ENCODE peak calls at places on chromosomes 16 and 17, in four cellular contexts. N is HCT116, F is HepG2, H is K562. V is an unnamed sample.

GRCh38 chr17:72192409-72193192 is 71.8 kb downstream of the SOX9 start:
- DNase-seq in N (no peak), F (no peak), H (no peak), V (no peak)

GRCh38 chr16:48329138-48329537 is 56.1 kb downstream of the SIAH1 start:
- DNase-seq in N (no peak), F (no peak), H (no peak), V (no peak)

GRCh38 chr17:12554251-12554650 is 111.4 kb upstream of the MYOCD start:
- DNase-seq in N (no peak), F (no peak), H (no peak), V (no peak)

GRCh38 chr17:2837147-2837561 is 40.9 kb downstream of the RAP1GAP2 start:
- DNase-seq in N (no peak), F (no peak), H (no peak), V (no peak)

GRCh38 chr17:9108166-9108565 is 86.9 kb downstream of the NTN1 start:
- DNase-seq in N (no peak), F (no peak), H (no peak), V (no peak)

GRCh38 chr16:46673320-46674013 is 15.5 kb downstream of the VPS35 start:
- DNase-seq in N (peak; percentile 51), F (peak; percentile 79), H (peak; percentile 77), V (no peak)

GRCh38 chr17:17570798-17571716 is 20.5 kb downstream of the PEMT start:
- DNase-seq in N (no peak), F (peak; percentile 81), H (no peak), V (no peak)

GRCh38 chr17:1038459-1039118 is 41.7 kb downstream of the TIMM22 start:
- DNase-seq in N (no peak), F (no peak), H (no peak), V (no peak)

GRCh38 chr17:2197271-2197670 is 106.3 kb downstream of the SMG6 start:
- DNase-seq in N (no peak), F (no peak), H (no peak), V (no peak)

GRCh38 chr16:54273566-54273965 is 13.0 kb downstream of the IRX3 start:
- DNase-seq in N (no peak), F (no peak), H (no peak), V (no peak)

GRCh38 chr17:15185625-15185991 is 79.5 kb downstream of the PMP22 start:
- DNase-seq in N (no peak), F (no peak), H (no peak), V (no peak)

GRCh38 chr17:2398655-2399571 is 1.9 kb downstream of the MNT start:
- DNase-seq in N (no peak), F (peak; percentile 86), H (peak; percentile 71), V (no peak)

GRCh38 chr16:53080345-53081031 is 25.7 kb downstream of the CHD9 start:
- DNase-seq in N (no peak), F (no peak), H (no peak), V (no peak)

GRCh38 chr17:44556114-44556853 is 1.0 kb upstream of the FZD2 start:
- DNase-seq in N (peak; percentile 19), F (peak; percentile 15), H (peak; percentile 69), V (no peak)

GRCh38 chr16:56662357-56663354 is 4.9 kb downstream of the MT1F start:
- DNase-seq in N (no peak), F (no peak), H (no peak), V (no peak)

GRCh38 chr17:73814070-73814469 is 169.8 kb upstream of the SDK2 start:
- DNase-seq in N (no peak), F (no peak), H (no peak), V (no peak)

DNA sequence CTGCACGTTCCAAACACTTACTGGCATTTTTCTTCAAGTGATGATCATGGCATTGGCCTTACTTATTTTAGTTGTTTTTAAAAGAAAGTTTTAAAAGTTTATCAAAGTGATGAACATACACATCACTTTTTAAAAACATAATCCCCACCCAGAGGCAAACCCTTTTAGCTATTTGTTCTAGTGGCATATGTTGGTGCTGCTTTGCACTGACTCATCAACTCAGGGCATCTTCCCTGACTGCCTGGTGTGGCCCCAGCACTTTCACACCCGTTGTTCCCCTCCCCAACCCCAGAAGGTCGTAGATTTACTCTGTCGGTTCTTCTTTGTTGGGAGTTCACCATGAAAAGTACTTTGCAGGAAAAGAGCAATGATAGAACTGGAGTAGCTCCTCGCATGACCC is 161.3 kb downstream of the RPTOR start:
- DNase-seq in N (no peak), F (no peak), H (no peak), V (no peak)
- TF ChIP-seq TCF7L2 in N (no peak), F (no peak), H (no peak), V (no peak)

DNA sequence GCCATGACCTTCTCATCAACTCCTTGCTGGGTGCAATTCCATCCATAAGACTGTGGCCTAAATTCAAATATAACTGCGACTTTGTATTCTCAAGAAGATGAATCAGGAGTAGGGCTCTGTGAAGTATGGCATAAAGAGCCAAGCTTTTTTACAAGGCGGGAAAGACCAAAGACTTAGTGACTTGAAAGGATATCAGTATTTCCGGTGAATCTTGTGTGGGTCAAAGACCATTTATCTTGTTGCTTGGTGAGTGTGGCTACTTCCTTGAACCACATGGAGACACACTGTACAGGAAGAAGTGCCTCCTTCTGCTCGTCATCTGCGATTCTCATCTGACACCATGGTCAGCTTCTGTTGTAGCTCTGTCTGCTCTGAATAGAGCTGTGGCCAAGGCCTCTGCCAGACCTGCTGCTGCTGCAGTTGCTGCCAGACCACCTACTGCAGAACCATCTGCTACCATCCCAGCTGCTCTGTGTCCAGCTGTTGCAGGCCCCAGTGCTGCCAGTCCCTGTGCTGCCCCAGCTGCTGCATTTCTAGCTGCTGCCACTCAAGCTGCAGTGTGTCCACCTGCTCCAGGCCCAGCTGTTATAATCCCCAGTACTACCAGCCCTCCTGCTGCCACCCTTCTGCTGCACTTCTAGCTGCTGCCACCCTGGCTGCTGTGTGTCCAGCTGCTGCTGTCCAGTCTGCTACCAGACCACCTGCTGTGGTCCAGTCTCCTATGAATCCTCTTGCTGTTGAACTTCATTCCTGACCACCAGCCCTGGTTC is 6.1 kb upstream of the KRTAP2-4 start:
- DNase-seq in N (no peak), F (no peak), H (no peak), V (no peak)
- TF ChIP-seq REST in N (no peak), F (no peak), H (no peak), V (no peak)

GRCh38 chr17:77215281-77215680 is 74.5 kb downstream of the SEC14L1 start:
- DNase-seq in N (no peak), F (no peak), H (no peak), V (no peak)

GRCh38 chr17:77214743-77215142 is 74.0 kb downstream of the SEC14L1 start:
- DNase-seq in N (peak; percentile 56), F (peak; percentile 65), H (peak; percentile 35), V (no peak)

GRCh38 chr17:77217136-77217535 is 76.4 kb downstream of the SEC14L1 start:
- DNase-seq in N (no peak), F (no peak), H (no peak), V (no peak)

GRCh38 chr17:77217566-77217965 is 76.8 kb downstream of the SEC14L1 start:
- DNase-seq in N (no peak), F (no peak), H (no peak), V (no peak)

DNA sequence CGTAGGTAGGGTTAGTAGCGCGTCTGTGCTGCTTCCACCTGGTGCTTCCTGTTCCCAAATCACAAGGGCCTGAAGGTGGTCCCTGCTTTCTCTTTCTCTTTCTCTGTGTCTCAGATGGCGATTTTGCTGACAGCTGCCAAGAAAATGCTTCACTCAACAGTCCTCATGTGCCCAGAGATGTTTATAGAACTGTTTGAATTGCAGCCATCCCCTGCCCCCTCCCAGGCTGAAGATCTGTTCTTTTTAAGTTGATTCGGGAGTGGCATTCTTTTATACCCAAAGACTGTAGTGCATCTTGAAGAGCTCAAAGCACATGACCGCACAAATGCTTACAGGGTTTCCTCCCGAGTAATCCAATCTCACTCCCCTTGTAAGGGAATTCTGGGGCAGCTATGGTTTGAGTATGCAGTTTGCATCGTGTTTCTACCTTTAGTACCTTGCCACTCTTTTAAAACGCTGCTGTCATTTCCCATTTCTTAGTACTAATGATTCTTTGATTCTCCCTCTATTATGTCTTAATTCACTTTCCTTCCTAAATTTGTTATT is 75.7 kb downstream of the SEC14L1 start:
- DNase-seq in N (no peak), F (no peak), H (no peak), V (no peak)
- H3K27ac ChIP-seq in N (no peak overlapping the region), F (no peak overlapping the region), H (no peak overlapping the region), V (no peak overlapping the region)

GRCh38 chr17:40056379-40057005 is 2.3 kb upstream of the MED24 start:
- DNase-seq in N (no peak), F (no peak), H (no peak), V (no peak)

GRCh38 chr17:40059729-40060475 is 2.9 kb upstream of the THRA start:
- DNase-seq in N (no peak), F (no peak), H (no peak), V (no peak)

GRCh38 chr17:40058865-40059264 is 3.9 kb upstream of the THRA start:
- DNase-seq in N (no peak), F (no peak), H (no peak), V (no peak)

GRCh38 chr17:40060887-40061480 is 1.8 kb upstream of the THRA start:
- DNase-seq in N (no peak), F (no peak), H (no peak), V (no peak)

GRCh38 chr17:40058151-40058784 is 4.1 kb upstream of the MED24 start:
- DNase-seq in N (no peak), F (no peak), H (no peak), V (no peak)
- TF ChIP-seq TCF7L2 in N (no peak), F (no peak), H (no peak), V (no peak)

GRCh38 chr16:82947675-82948074 is 320.9 kb downstream of the CDH13 start:
- DNase-seq in N (no peak), F (no peak), H (no peak), V (no peak)
- TF ChIP-seq REST in N (no peak), F (no peak), H (no peak), V (no peak)

GRCh38 chr17:64019486-64020067 is 856 bp downstream of the ICAM2 start:
- DNase-seq in N (no peak), F (no peak), H (no peak), V (no peak)
- H3K27ac ChIP-seq in N (no peak overlapping the region), F (no peak overlapping the region), H (no peak overlapping the region), V (no peak overlapping the region)

DNA sequence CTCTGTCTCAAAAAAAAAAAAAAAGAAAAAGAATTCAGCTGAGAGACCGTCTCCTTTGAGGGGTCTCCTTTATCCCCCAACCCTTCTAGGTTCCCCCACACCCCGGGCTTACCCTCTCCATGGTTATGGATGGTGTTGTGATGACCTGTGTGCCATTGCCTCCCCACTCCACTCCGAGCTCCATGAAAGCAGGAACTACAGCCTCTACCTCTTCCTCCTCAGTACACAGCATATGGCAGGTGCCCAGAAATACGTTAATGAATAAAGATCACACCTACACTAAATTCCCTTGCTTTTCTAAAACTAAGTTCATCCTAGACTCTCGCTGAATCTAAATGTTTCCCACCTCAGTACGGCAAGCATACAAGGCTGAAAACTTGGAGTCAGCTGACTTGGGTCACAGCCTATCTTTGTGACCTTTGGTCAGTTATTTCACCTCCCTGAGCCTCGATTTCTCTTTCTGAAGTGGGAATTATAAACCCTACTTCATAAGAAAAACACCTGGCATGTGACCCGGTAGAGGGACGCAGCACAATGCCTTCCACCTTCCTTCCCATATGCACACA is 17.1 kb downstream of the COPRS start:
- DNase-seq in N (no peak), F (no peak), H (no peak), V (no peak)
- TF ChIP-seq TCF7L2 in N (no peak), F (no peak), H (no peak), V (no peak)

V was measured in Panc1.